ENCODE peak calls at places on chromosomes 6 and 20, in ten cellular contexts. A, G, O, Q, L, S, F, C, J and N are unnamed samples.

GRCh38 chr20:33686008-33686983 is at the start of gene E2F1:
- DNase-seq in A (peak), L (peak), F (peak), G (peak), J (peak), Q (peak), O (peak), S (peak), C (peak), N (peak)

GRCh38 chr6:90068835-90069478 is 174.7 kb downstream of the GJA10 start:
- DNase-seq in F (peak), S (no peak), J (no peak), C (no peak), G (no peak), Q (no peak), L (no peak), A (no peak), O (no peak), N (peak)

GRCh38 chr6:89956182-89956581 is 61.9 kb downstream of the GJA10 start:
- DNase-seq in Q (no peak), O (no peak), C (no peak), L (no peak), J (no peak), A (no peak), S (no peak), G (no peak), F (no peak), N (no peak)

GRCh38 chr20:21028921-21029320 is 77.2 kb downstream of the LINC00237 start:
- DNase-seq in C (no peak), Q (no peak), L (no peak), G (no peak), A (no peak), F (no peak), J (no peak), O (no peak), S (no peak), N (no peak)

GRCh38 chr6:14354919-14355572 is 237.5 kb downstream of the CD83 start:
- DNase-seq in A (no peak), L (no peak), C (peak), Q (peak), J (peak), F (peak), O (peak), S (peak), G (peak), N (peak)

GRCh38 chr20:61399433-61399832 is 147.4 kb downstream of the CDH4 start:
- DNase-seq in J (no peak), G (no peak), Q (no peak), L (no peak), S (no peak), O (no peak), C (no peak), A (no peak), F (no peak), N (no peak)

GRCh38 chr6:137827977-137828815 is 38.9 kb upstream of the TNFAIP3 start:
- DNase-seq in O (peak), G (no peak), F (no peak), L (no peak), S (no peak), A (no peak), C (no peak), J (peak), Q (no peak), N (no peak)

GRCh38 chr20:47456952-47457724 is 44.5 kb upstream of the NCOA3 start:
- DNase-seq in A (no peak), G (no peak), F (peak), O (peak), C (no peak), Q (no peak), L (no peak), S (no peak), J (no peak), N (peak)

GRCh38 chr20:45408646-45409213 is 641 bp downstream of the DBNDD2 start:
- DNase-seq in S (no peak), J (no peak), C (peak), L (peak), O (no peak), G (no peak), A (no peak), Q (no peak), F (no peak), N (no peak)

GRCh38 chr6:166900956-166901607 is 55.3 kb downstream of the RNASET2 start:
- DNase-seq in A (no peak), F (no peak), C (no peak), G (no peak), O (no peak), Q (no peak), S (no peak), J (no peak), L (no peak), N (no peak)

GRCh38 chr6:127520061-127520460 is 926 bp upstream of the MTCL3 start:
- DNase-seq in L (no peak), C (peak), S (no peak), O (no peak), A (no peak), Q (no peak), F (no peak), G (no peak), J (no peak), N (peak)

GRCh38 chr6:37990762-37991525 is 171.4 kb downstream of the ZFAND3 start:
- DNase-seq in C (no peak), A (no peak), S (no peak), J (no peak), Q (no peak), G (no peak), O (peak), L (no peak), F (peak), N (peak)

GRCh38 chr6:74969591-74970267 is 236.1 kb downstream of the COL12A1 start:
- DNase-seq in C (no peak), A (no peak), O (no peak), Q (no peak), S (no peak), F (no peak), J (no peak), G (no peak), L (no peak), N (peak)

GRCh38 chr6:75081047-75081446 is 124.8 kb downstream of the COL12A1 start:
- DNase-seq in G (no peak), C (no peak), O (no peak), F (no peak), S (no peak), J (no peak), A (no peak), Q (no peak), L (no peak), N (no peak)

GRCh38 chr6:131379951-131380350 is 193.1 kb upstream of the ARG1 start:
- DNase-seq in L (no peak), C (no peak), Q (no peak), A (no peak), F (peak), S (no peak), J (no peak), G (no peak), O (peak), N (peak)